ENCODE peak calls at places on chromosome 13, in five cellular contexts. L is IMR-90; V is CD8-positive, alpha-beta memory T cell; M is small intestine; K is OCI-LY7. D is an unnamed sample.

GRCh38 chr13:83340170-83340569 is 542.1 kb downstream of the SLITRK1 start:
- DNase-seq in L (no peak), V (no peak), M (no peak), K (no peak), D (no peak)

GRCh38 chr13:89432997-89433396 is 1761.8 kb downstream of the SLITRK5 start:
- DNase-seq in L (no peak), V (no peak), M (no peak), K (no peak), D (no peak)

GRCh38 chr13:112442483-112443090 is 66.4 kb downstream of the SPACA7 start:
- DNase-seq in L (peak), V (no peak), M (no peak), K (no peak), D (no peak)

GRCh38 chr13:23979361-23980159 is 82.3 kb upstream of the C1QTNF9B start:
- DNase-seq in L (peak), V (peak), M (no peak), K (no peak), D (no peak)

GRCh38 chr13:99796175-99796819 is 175.3 kb downstream of the ZIC5 start:
- DNase-seq in L (peak), V (no peak), M (no peak), K (peak), D (peak)

GRCh38 chr13:33129094-33129832 is 113.0 kb downstream of the KL start:
- DNase-seq in L (no peak), V (no peak), M (no peak), K (no peak), D (no peak)

GRCh38 chr13:21219044-21219381 is 42.6 kb downstream of the MRPL57 start:
- DNase-seq in L (no peak), V (no peak), M (no peak), K (no peak), D (no peak)

GRCh38 chr13:33312150-33312908 is 26.8 kb upstream of the STARD13 start:
- DNase-seq in L (peak), V (no peak), M (peak), K (no peak), D (no peak)

GRCh38 chr13:98821372-98822237 is 69.1 kb upstream of the SLC15A1 start:
- DNase-seq in L (no peak), V (no peak), M (peak), K (no peak), D (peak)

GRCh38 chr13:50713849-50714248 is 129.6 kb downstream of the DLEU7 start:
- DNase-seq in L (peak), V (no peak), M (peak), K (peak), D (peak)

GRCh38 chr13:50712882-50713281 is 130.6 kb downstream of the DLEU7 start:
- DNase-seq in L (no peak), V (no peak), M (no peak), K (no peak), D (no peak)

GRCh38 chr13:50715402-50716146 is 127.9 kb downstream of the DLEU7 start:
- DNase-seq in L (no peak), V (no peak), M (no peak), K (no peak), D (no peak)

GRCh38 chr13:50712469-50712868 is 131.0 kb downstream of the DLEU7 start:
- DNase-seq in L (no peak), V (no peak), M (no peak), K (no peak), D (no peak)

DNA sequence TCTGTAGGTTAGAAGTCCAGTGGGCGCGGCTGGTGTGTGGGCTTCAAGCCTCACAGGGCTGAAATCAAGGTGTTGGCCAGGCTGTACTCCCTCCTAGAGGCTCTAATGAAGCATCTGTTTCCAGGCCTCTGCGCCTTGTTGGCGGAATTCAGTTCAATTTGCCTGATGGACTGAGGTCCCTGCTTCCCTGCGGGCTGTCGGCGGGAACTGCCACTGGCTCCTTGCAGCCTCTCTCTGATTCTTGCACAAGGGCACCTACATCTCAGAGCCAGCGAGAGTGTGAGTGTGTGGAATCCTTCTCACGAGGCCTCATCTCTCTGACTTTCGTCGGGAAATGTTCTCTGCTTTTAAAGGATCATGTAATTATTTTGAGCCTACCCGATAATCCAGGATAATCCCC is 128.6 kb downstream of the DLEU7 start:
- DNase-seq in L (no peak), V (no peak), M (no peak), K (no peak), D (no peak)
- H3K4me3 ChIP-seq in L (no peak), V (no peak), M (no peak), K (no peak), D (no peak)

GRCh38 chr13:110873639-110874507 is 41.0 kb downstream of the ANKRD10 start:
- DNase-seq in L (no peak), V (no peak), M (no peak), K (no peak), D (no peak)
- H3K4me3 ChIP-seq in L (peak), V (peak), M (peak), K (no peak), D (peak)

DNA sequence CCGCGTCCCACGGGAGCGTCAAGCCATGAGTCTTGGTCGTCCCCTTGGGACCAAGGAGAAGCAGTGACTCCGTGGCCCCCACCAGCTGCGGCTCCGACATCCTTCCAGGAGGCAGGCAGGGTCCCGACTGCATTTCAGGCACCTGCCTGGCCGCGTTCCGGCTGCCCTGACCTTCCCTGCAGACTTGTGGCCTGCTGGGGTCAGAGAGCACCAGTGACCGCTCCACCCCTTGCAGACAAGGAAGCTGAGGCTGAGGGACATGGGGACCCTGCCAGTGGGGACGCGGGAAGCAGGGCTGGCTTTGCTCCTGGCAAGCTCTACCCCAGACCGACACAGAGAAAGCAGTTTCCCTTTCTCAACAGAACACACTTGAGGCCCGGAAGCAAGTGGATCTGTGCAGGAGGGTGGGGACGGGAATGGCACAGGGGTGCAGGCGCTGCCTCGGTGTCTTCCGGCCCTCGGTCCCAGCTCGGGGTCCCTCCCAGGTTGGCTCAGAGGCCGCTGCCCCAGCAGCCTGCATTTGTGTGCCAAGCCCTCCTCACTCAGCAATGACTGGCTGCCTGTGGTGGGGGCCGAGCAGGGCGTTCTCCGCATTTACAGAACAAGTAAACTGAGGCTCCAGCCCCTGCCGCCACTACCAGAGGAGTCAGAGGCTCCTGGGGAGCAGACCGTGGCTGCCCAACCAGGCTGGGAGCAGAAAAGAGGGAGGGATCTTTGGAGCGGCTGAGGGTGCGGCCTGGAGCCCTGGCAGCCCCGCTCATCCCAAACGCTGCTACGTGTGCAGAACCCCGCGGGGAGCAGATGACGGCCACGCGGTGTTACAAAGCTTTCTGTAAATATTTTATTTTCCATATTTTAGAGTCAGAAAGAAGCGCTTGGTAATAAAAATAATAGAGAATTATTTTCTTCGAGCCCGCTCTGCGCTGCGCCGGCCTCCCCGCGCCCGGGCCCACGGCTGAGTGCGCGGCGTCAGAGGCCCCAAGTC is 43.9 kb downstream of the GAS6 start:
- DNase-seq in L (no peak), V (no peak), M (no peak), K (no peak), D (no peak)
- H3K4me3 ChIP-seq in L (no peak), V (no peak), M (no peak), K (no peak), D (no peak)

GRCh38 chr13:75454497-75454896 is 27.5 kb downstream of the TBC1D4 start:
- DNase-seq in L (no peak), V (no peak), M (no peak), K (no peak), D (no peak)

GRCh38 chr13:75447493-75447892 is 34.5 kb downstream of the TBC1D4 start:
- DNase-seq in L (no peak), V (no peak), M (peak), K (no peak), D (no peak)

GRCh38 chr13:75446874-75447273 is 35.1 kb downstream of the TBC1D4 start:
- DNase-seq in L (no peak), V (no peak), M (no peak), K (no peak), D (no peak)

GRCh38 chr13:75455962-75456361 is 26.0 kb downstream of the TBC1D4 start:
- DNase-seq in L (no peak), V (no peak), M (no peak), K (no peak), D (no peak)

DNA sequence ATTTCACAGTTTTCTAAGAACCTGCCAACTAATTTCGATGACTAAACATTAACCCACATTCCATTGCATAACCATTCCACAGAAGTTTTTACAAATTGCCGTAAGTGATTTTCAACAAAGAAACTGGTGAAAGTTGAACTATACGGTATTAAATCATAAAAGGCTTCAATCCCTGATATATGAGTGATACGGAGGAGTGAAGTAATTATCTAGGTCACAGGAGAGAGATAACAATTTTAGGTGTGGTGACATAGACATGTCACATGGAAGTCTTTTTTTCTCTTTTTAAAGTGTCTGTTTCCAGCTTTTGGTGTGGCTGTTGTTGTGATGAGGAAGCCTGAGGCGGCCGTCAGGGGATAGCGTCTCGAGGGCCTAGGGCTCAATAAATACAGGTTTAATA is 29.4 kb downstream of the TBC1D4 start:
- DNase-seq in L (no peak), V (no peak), M (no peak), K (no peak), D (no peak)
- H3K4me3 ChIP-seq in L (no peak), V (no peak), M (no peak), K (no peak), D (no peak)

GRCh38 chr13:27962128-27962841 is 6.8 kb downstream of the CDX2 start:
- DNase-seq in L (no peak), V (no peak), M (peak), K (no peak), D (no peak)

GRCh38 chr13:27959976-27960361 is 9.1 kb downstream of the CDX2 start:
- DNase-seq in L (no peak), V (no peak), M (no peak), K (no peak), D (no peak)

GRCh38 chr13:27962982-27963381 is 6.1 kb downstream of the CDX2 start:
- DNase-seq in L (no peak), V (no peak), M (no peak), K (no peak), D (no peak)

GRCh38 chr13:27960362-27961226 is 8.5 kb downstream of the CDX2 start:
- DNase-seq in L (no peak), V (no peak), M (peak), K (no peak), D (no peak)

GRCh38 chr13:27961227-27962085 is 7.7 kb downstream of the CDX2 start:
- DNase-seq in L (no peak), V (no peak), M (peak), K (no peak), D (no peak)
- H3K4me3 ChIP-seq in L (no peak), V (no peak), M (peak), K (no peak), D (no peak)

GRCh38 chr13:91166714-91167511 is 180.6 kb upstream of the MIR17HG start:
- DNase-seq in L (no peak), V (no peak), M (no peak), K (no peak), D (no peak)
- H3K4me3 ChIP-seq in L (no peak), V (no peak), M (no peak), K (no peak), D (no peak)

GRCh38 chr13:75170321-75170720 is 311.6 kb downstream of the TBC1D4 start:
- DNase-seq in L (no peak), V (no peak), M (no peak), K (no peak), D (no peak)

GRCh38 chr13:75161804-75162203 is 320.2 kb downstream of the TBC1D4 start:
- DNase-seq in L (no peak), V (no peak), M (no peak), K (no peak), D (no peak)

GRCh38 chr13:75165543-75166230 is 316.3 kb downstream of the TBC1D4 start:
- DNase-seq in L (no peak), V (no peak), M (no peak), K (no peak), D (no peak)
- H3K4me3 ChIP-seq in L (no peak), V (no peak), M (no peak), K (no peak), D (no peak)

DNA sequence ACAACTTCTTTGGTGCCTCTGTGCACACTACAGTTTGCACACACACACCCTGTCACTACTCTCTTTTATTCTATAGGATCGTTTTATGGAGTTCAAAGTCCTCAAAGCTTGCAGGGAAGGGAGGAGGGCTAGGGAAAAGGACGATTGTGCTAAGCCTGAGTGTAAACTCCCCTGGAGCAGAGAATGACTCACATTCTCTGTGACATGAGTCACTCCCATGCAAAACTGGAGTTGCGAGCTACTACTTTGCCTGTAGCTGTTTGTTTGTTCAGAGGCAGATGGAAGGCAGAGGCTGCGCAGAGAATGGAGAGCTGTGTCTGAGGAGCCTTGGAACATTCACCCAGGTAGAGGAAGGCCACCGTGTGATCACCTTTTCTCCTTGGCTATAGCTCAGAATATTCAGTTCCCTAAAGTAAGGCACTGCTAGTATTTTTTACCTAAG is 80.5 kb upstream of the MBNL2 start:
- DNase-seq in L (peak), V (no peak), M (peak), K (no peak), D (peak)
- H3K4me3 ChIP-seq in L (no peak), V (no peak), M (peak), K (no peak), D (no peak)